ENCODE peak calls at places on chromosome 14, in eight cellular contexts. M, U, F, R, P, J, W and C are unnamed samples.

GRCh38 chr14:94376108-94376975 is 12.1 kb downstream of the SERPINA1 start:
- DNase-seq in M (no peak), U (peak; percentile 38), F (no peak), R (no peak), P (no peak), J (no peak), W (no peak), C (no peak)

GRCh38 chr14:104940526-104941150 is 16.0 kb downstream of the PLD4 start:
- DNase-seq in M (no peak), U (no peak), F (no peak), R (no peak), P (no peak), J (no peak), W (peak; percentile 25), C (no peak)

GRCh38 chr14:104389326-104390220 is 190.0 kb upstream of the C14orf180 start:
- DNase-seq in M (no peak), U (no peak), F (no peak), R (no peak), P (no peak), J (no peak), W (no peak), C (no peak)

GRCh38 chr14:96052541-96053105 is 13.5 kb downstream of the C14orf132 start:
- DNase-seq in M (no peak), U (no peak), F (no peak), R (no peak), P (no peak), J (no peak), W (no peak), C (no peak)

GRCh38 chr14:65411656-65412188 is 808 bp upstream of the FUT8 start:
- DNase-seq in M (peak; percentile 81), U (peak; percentile 94), F (peak; percentile 67), R (peak; percentile 94), P (peak; percentile 72), J (peak; percentile 85), W (peak; percentile 98), C (peak; percentile 83)

GRCh38 chr14:25381498-25381897 is 331.6 kb upstream of the STXBP6 start:
- DNase-seq in M (no peak), U (no peak), F (peak; percentile 49), R (no peak), P (no peak), J (no peak), W (no peak), C (no peak)

GRCh38 chr14:28629328-28630004 is 137.1 kb upstream of the FOXG1 start:
- DNase-seq in M (no peak), U (no peak), F (no peak), R (no peak), P (no peak), J (no peak), W (peak; percentile 21), C (no peak)

GRCh38 chr14:63939006-63939270 is 86.1 kb downstream of the SYNE2 start:
- DNase-seq in M (no peak), U (no peak), F (no peak), R (no peak), P (no peak), J (no peak), W (no peak), C (no peak)

GRCh38 chr14:52040598-52040997 is 28.3 kb downstream of the NID2 start:
- DNase-seq in M (no peak), U (no peak), F (no peak), R (no peak), P (no peak), J (no peak), W (no peak), C (no peak)

GRCh38 chr14:59187802-59188460 is 536 bp upstream of the DAAM1 start:
- DNase-seq in M (peak; percentile 48), U (peak; percentile 52), F (peak; percentile 68), R (peak; percentile 23), P (peak; percentile 39), J (peak; percentile 35), W (peak; percentile 53), C (no peak)

GRCh38 chr14:92039720-92040430 is at the start of gene TRIP11:
- DNase-seq in M (peak; percentile 66), U (peak; percentile 97), F (peak; percentile 94), R (peak; percentile 93), P (peak; percentile 90), J (peak; percentile 92), W (peak; percentile 98), C (peak; percentile 87)

GRCh38 chr14:25086081-25086480 is 36.1 kb upstream of the STXBP6 start:
- DNase-seq in M (no peak), U (no peak), F (no peak), R (no peak), P (no peak), J (no peak), W (no peak), C (no peak)

GRCh38 chr14:68740798-68741480 is 51.9 kb downstream of the ZFP36L1 start:
- DNase-seq in M (no peak), U (no peak), F (no peak), R (no peak), P (no peak), J (no peak), W (no peak), C (no peak)

GRCh38 chr14:68816943-68817430 is 24.1 kb upstream of the ZFP36L1 start:
- DNase-seq in M (no peak), U (no peak), F (no peak), R (no peak), P (no peak), J (no peak), W (no peak), C (no peak)

GRCh38 chr14:67680121-67680602 is 5.7 kb upstream of the VTI1B start:
- DNase-seq in M (no peak), U (no peak), F (no peak), R (no peak), P (no peak), J (no peak), W (peak; percentile 38), C (no peak)

GRCh38 chr14:66649515-66649914 is 141.6 kb downstream of the GPHN start:
- DNase-seq in M (no peak), U (no peak), F (no peak), R (no peak), P (no peak), J (no peak), W (no peak), C (no peak)

GRCh38 chr14:21734457-21735074 is 60.9 kb upstream of the OR4E1 start:
- DNase-seq in M (peak; percentile 42), U (no peak), F (peak; percentile 78), R (peak; percentile 61), P (peak; percentile 13), J (peak; percentile 36), W (peak; percentile 35), C (peak; percentile 54)

GRCh38 chr14:66015046-66015780 is 471.0 kb upstream of the CCDC196 start:
- DNase-seq in M (no peak), U (no peak), F (no peak), R (no peak), P (no peak), J (no peak), W (no peak), C (no peak)